ENCODE peak calls at places on chromosomes 1 and 21, in nine cellular contexts. U is MM.1S; F is stimulated activated CD4-positive, alpha-beta T cell treated with anti-CD3 and anti-CD28 coated beads, Interleukin-15, amount 100 ng/mL, for 48 hours; J is pancreas; L is GM10248; C is activated naive CD4-positive, alpha-beta T cell; Z is stimulated activated CD8-positive, alpha-beta memory T cell treated with anti-CD3 and anti-CD28 coated beads, Interleukin-15, amount 100 ng/mL, for 24 hours; W is effector memory CD8-positive, alpha-beta T cell; S is ACHN. O is an unnamed sample.

GRCh38 chr21:38965910-38966504 is 160.3 kb downstream of the ETS2 start:
- DNase-seq in U (peak; percentile 37), F (no peak), J (peak; percentile 82), Z (no peak), W (no peak), L (no peak), C (no peak), S (no peak), O (no peak)

GRCh38 chr1:7339014-7339413 is 432.1 kb upstream of the VAMP3 start:
- DNase-seq in U (no peak), C (no peak), S (no peak), J (no peak), L (no peak), F (no peak), Z (no peak), W (no peak), O (no peak)

GRCh38 chr1:218742478-218743260 is 397.5 kb downstream of the TGFB2 start:
- DNase-seq in S (no peak), F (no peak), J (no peak), W (no peak), Z (no peak), C (no peak), U (no peak), L (no peak), O (no peak)

GRCh38 chr1:21929951-21930615 is 7.0 kb downstream of the HSPG2 start:
- DNase-seq in S (no peak), W (no peak), J (no peak), C (no peak), F (no peak), L (no peak), Z (no peak), U (no peak), O (no peak)

GRCh38 chr1:205248793-205249601 is 21.3 kb downstream of the TMCC2 start:
- DNase-seq in L (no peak), W (no peak), S (no peak), F (no peak), C (no peak), J (peak; percentile 75), Z (no peak), U (no peak), O (no peak)

GRCh38 chr1:18941221-18942141 is 15.0 kb downstream of the IFFO2 start:
- DNase-seq in U (no peak), S (no peak), L (no peak), C (no peak), J (no peak), Z (no peak), W (no peak), F (no peak), O (no peak)

GRCh38 chr1:106222415-106222814 is 834.1 kb upstream of the PRMT6 start:
- DNase-seq in U (no peak), W (no peak), L (no peak), Z (no peak), J (no peak), C (no peak), S (no peak), F (no peak), O (no peak)

GRCh38 chr1:203039609-203040517 is 13.6 kb downstream of the PPFIA4 start:
- DNase-seq in F (no peak), J (no peak), L (no peak), U (peak; percentile 53), Z (no peak), S (peak; percentile 47), C (no peak), W (no peak), O (no peak)

GRCh38 chr1:21799730-21800129 is 12.3 kb upstream of the LDLRAD2 start:
- DNase-seq in C (no peak), L (no peak), W (no peak), J (no peak), F (no peak), S (no peak), U (peak; percentile 27), Z (no peak), O (no peak)